ENCODE peak calls at places on chromosomes 13 and 19, in six cellular contexts. K is astrocyte, I is head of caudate nucleus, U is amygdala, J is tibial artery, G is NCI-H510A treated with DMSO at 0.1 percent for 48 hours. M is an unnamed sample.

GRCh38 chr13:20984879-20985278 is 76.5 kb downstream of the LATS2 start:
- DNase-seq in K (no peak), I (no peak), U (no peak), J (no peak), G (no peak), M (no peak)

GRCh38 chr19:32798201-32798600 is 71.4 kb downstream of the SLC7A9 start:
- DNase-seq in K (no peak), I (peak; percentile 21), U (no peak), J (no peak), G (peak; percentile 76), M (no peak)

GRCh38 chr19:46000497-46001246 is 5.4 kb downstream of the CCDC61 start:
- DNase-seq in K (no peak), I (peak; percentile 82), U (no peak), J (no peak), G (peak; percentile 16), M (no peak)

GRCh38 chr19:15672580-15673175 is at the start of gene CYP4F12:
- DNase-seq in K (no peak), I (no peak), U (no peak), J (peak; percentile 75), G (no peak), M (no peak)

GRCh38 chr19:20482721-20483120 is 82.9 kb downstream of the ZNF737 start:
- DNase-seq in K (no peak), I (no peak), U (no peak), J (no peak), G (no peak), M (no peak)

GRCh38 chr13:21884299-21884878 is 213.5 kb downstream of the FGF9 start:
- DNase-seq in K (no peak), I (no peak), U (no peak), J (no peak), G (peak; percentile 89), M (no peak)

GRCh38 chr19:1399079-1399478 is 2.3 kb downstream of the GAMT start:
- DNase-seq in K (no peak), I (no peak), U (no peak), J (no peak), G (no peak), M (no peak)

GRCh38 chr13:30021611-30022010 is 171.2 kb upstream of the UBL3 start:
- DNase-seq in K (no peak), I (no peak), U (no peak), J (no peak), G (no peak), M (no peak)

GRCh38 chr19:15945301-15945700 is 3.5 kb upstream of the OR10H4 start:
- DNase-seq in K (no peak), I (no peak), U (no peak), J (no peak), G (no peak), M (no peak)

GRCh38 chr13:31930901-31931522 is 100.6 kb upstream of the FRY start:
- DNase-seq in K (peak; percentile 5), I (no peak), U (no peak), J (no peak), G (no peak), M (no peak)

GRCh38 chr13:25037057-25037813 is 58.7 kb upstream of the PABPC3 start:
- DNase-seq in K (peak; percentile 24), I (peak; percentile 79), U (peak; percentile 27), J (no peak), G (peak; percentile 66), M (peak; percentile 16)

GRCh38 chr13:28548872-28549271 is 53.9 kb upstream of the FLT1 start:
- DNase-seq in K (no peak), I (no peak), U (no peak), J (no peak), G (no peak), M (no peak)

GRCh38 chr13:94968040-94968756 is 255.9 kb upstream of the SOX21 start:
- DNase-seq in K (no peak), I (peak; percentile 70), U (peak; percentile 23), J (no peak), G (peak; percentile 53), M (no peak)